ENCODE peak calls at places on chromosome 15, in seven cellular contexts. C is A549, G is endodermal cell, O is fibroblast of lung, S is endothelial cell of umbilical vein, E is breast epithelium, P is body of pancreas. B is an unnamed sample. For H3K9me3, the result is how much of the 10 kb centered on the place peaks cover.

GRCh38 chr15:88448991-88449461 is 18.2 kb downstream of the MRPL46 start:
- DNase-seq in E (no peak), O (no peak), S (no peak), P (no peak), C (no peak), G (no peak), B (peak)

GRCh38 chr15:69904296-69904560 is 193.5 kb downstream of the TLE3 start:
- DNase-seq in S (no peak), P (no peak), C (no peak), O (no peak), E (no peak), G (no peak), B (no peak)

GRCh38 chr15:52636459-52636858 is 42.7 kb downstream of the ATOSA start:
- DNase-seq in P (no peak), S (no peak), G (no peak), E (no peak), O (peak), C (no peak), B (no peak)

GRCh38 chr15:29124581-29125381 is 144.8 kb downstream of the NSMCE3 start:
- DNase-seq in O (peak), C (no peak), G (peak), P (no peak), S (no peak), E (no peak), B (no peak)

GRCh38 chr15:78909791-78910228 is 35.0 kb downstream of the CTSH start:
- DNase-seq in P (peak), G (peak), S (peak), O (peak), C (peak), E (no peak), B (peak)

GRCh38 chr15:75904241-75904631 is 558 bp downstream of the FBXO22 start:
- DNase-seq in C (peak), P (peak), G (peak), S (peak), E (peak), O (peak), B (peak)

GRCh38 chr15:101526021-101526420 is 36.5 kb upstream of the PCSK6 start:
- DNase-seq in E (no peak), S (no peak), G (no peak), O (no peak), C (no peak), P (no peak), B (no peak)

GRCh38 chr15:98859149-98859548 is 148.4 kb downstream of the PGPEP1L start:
- DNase-seq in P (no peak), G (no peak), E (no peak), O (no peak), S (no peak), C (peak), B (no peak)

GRCh38 chr15:84750583-84751092 is 2.2 kb downstream of the ZNF592 start:
- DNase-seq in S (no peak), P (no peak), O (no peak), E (no peak), C (no peak), G (peak), B (peak)

GRCh38 chr15:25182098-25182478 is 227.3 kb downstream of the SNRPN start:
- DNase-seq in P (no peak), E (no peak), S (no peak), G (peak), O (no peak), C (no peak), B (no peak)

GRCh38 chr15:85838655-85839054 is 43.9 kb upstream of the KLHL25 start:
- DNase-seq in C (no peak), P (peak), S (no peak), O (no peak), G (no peak), E (no peak), B (no peak)

GRCh38 chr15:57472861-57473260 is 96.6 kb downstream of the CGNL1 start:
- DNase-seq in P (no peak), O (peak), S (no peak), G (no peak), C (no peak), E (no peak), B (no peak)

GRCh38 chr15:92048739-92049138 is 195.2 kb downstream of the SLCO3A1 start:
- DNase-seq in C (no peak), P (no peak), E (no peak), O (no peak), G (no peak), S (no peak), B (no peak)

GRCh38 chr15:88385078-88385700 is 82.0 kb downstream of the MRPL46 start:
- DNase-seq in C (peak), O (peak), P (no peak), G (peak), E (no peak), S (no peak), B (no peak)

GRCh38 chr15:35194296-35194695 is 109.2 kb upstream of the NANOGP8 start:
- DNase-seq in S (no peak), G (no peak), P (no peak), E (no peak), C (no peak), O (peak), B (no peak)

GRCh38 chr15:32867313-32867626 is 149.5 kb downstream of the GREM1 start:
- DNase-seq in G (no peak), C (peak), P (no peak), O (peak), E (no peak), S (no peak), B (no peak)

GRCh38 chr15:78396976-78397375 is 41.0 kb upstream of the IREB2 start:
- DNase-seq in S (no peak), C (peak), O (no peak), E (peak), P (peak), G (peak), B (no peak)

GRCh38 chr15:61598655-61599054 is 369.6 kb upstream of the RORA start:
- DNase-seq in S (no peak), C (no peak), G (no peak), E (no peak), O (no peak), P (no peak), B (no peak)

GRCh38 chr15:46442901-46443590 is 808.2 kb downstream of the SQOR start:
- DNase-seq in G (no peak), C (no peak), S (no peak), P (no peak), E (no peak), O (peak), B (no peak)

GRCh38 chr15:45871121-45871855 is 236.5 kb downstream of the SQOR start:
- DNase-seq in C (no peak), E (no peak), O (peak), G (no peak), P (no peak), S (peak), B (no peak)

GRCh38 chr15:40338041-40338657 is 2.6 kb downstream of the CCDC9B start:
- DNase-seq in S (peak), P (peak), G (peak), C (peak), E (no peak), O (peak), B (peak)

GRCh38 chr15:70902105-70902504 is 9.5 kb downstream of the LRRC49 start:
- DNase-seq in E (no peak), O (peak), C (peak), P (no peak), G (peak), S (peak), B (no peak)

GRCh38 chr15:28106294-28107110 is 7.4 kb upstream of the OCA2 start:
- DNase-seq in G (peak), O (peak), P (no peak), E (no peak), S (no peak), C (peak), B (no peak)

GRCh38 chr15:92111756-92112155 is 258.2 kb downstream of the SLCO3A1 start:
- DNase-seq in O (no peak), G (no peak), C (no peak), S (no peak), P (no peak), E (no peak), B (no peak)

GRCh38 chr15:39360417-39360816 is 220.5 kb upstream of the THBS1 start:
- DNase-seq in S (peak), P (no peak), O (peak), C (no peak), G (no peak), E (no peak), B (no peak)

GRCh38 chr15:78625621-78626280 is 5.0 kb upstream of the CHRNA3 start:
- DNase-seq in C (no peak), S (no peak), E (no peak), O (no peak), P (no peak), G (no peak), B (peak)

GRCh38 chr15:68409736-68410370 is 22.1 kb downstream of the ITGA11 start:
- DNase-seq in P (no peak), S (no peak), E (peak), O (no peak), G (peak), C (no peak), B (no peak)

GRCh38 chr15:90203922-90204321 is 2.8 kb downstream of the SEMA4B start:
- DNase-seq in C (no peak), E (no peak), G (no peak), O (no peak), P (no peak), S (no peak), B (no peak)

GRCh38 chr15:38782156-38782555 is 217.5 kb upstream of the RASGRP1 start:
- DNase-seq in G (no peak), E (no peak), O (peak), S (no peak), P (no peak), C (no peak), B (no peak)

GRCh38 chr15:80777137-80777536 is 2.0 kb upstream of the CEMIP start:
- DNase-seq in S (peak), C (peak), P (peak), E (no peak), O (peak), G (no peak), B (no peak)

GRCh38 chr15:50996641-50997040 is 88.2 kb downstream of the AP4E1 start:
- DNase-seq in P (no peak), C (no peak), E (no peak), S (no peak), G (no peak), O (peak), B (no peak)
- H3K27ac ChIP-seq in P (no peak), C (no peak), E (no peak), S (no peak), G (no peak), O (no peak), B (no peak)

DNA sequence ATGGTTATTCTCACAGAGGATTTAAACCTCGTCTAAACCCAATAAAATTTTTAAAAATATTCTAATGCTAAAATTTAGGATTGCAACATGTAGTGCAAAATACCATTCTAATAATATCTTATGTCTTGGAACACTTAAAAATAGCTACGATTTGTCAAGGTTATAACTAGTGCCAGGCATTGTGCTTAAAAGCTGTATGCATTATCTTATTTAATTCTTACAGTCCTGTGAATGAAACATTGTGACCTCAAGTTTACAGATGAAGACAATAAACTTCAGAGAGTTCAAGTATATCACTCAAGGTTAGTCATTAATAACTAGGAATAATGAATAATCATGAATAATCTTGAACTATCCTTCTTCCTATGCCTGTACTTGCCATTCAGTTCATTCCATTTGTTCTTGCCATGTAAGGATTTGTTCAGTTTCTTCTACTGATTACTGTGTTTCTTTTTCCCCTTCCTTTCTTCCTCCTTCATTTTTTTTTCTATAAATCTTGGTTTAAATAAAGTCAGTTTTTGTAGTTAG is 897.6 kb upstream of the NR2F2 start:
- DNase-seq in C (no peak), O (no peak), G (no peak), P (no peak), E (no peak), S (no peak), B (no peak)
- H3K9me3 ChIP-seq in C (under half), O (under half), G (under half), P (under half), E (under half), S (under half), B (under half)

DNA sequence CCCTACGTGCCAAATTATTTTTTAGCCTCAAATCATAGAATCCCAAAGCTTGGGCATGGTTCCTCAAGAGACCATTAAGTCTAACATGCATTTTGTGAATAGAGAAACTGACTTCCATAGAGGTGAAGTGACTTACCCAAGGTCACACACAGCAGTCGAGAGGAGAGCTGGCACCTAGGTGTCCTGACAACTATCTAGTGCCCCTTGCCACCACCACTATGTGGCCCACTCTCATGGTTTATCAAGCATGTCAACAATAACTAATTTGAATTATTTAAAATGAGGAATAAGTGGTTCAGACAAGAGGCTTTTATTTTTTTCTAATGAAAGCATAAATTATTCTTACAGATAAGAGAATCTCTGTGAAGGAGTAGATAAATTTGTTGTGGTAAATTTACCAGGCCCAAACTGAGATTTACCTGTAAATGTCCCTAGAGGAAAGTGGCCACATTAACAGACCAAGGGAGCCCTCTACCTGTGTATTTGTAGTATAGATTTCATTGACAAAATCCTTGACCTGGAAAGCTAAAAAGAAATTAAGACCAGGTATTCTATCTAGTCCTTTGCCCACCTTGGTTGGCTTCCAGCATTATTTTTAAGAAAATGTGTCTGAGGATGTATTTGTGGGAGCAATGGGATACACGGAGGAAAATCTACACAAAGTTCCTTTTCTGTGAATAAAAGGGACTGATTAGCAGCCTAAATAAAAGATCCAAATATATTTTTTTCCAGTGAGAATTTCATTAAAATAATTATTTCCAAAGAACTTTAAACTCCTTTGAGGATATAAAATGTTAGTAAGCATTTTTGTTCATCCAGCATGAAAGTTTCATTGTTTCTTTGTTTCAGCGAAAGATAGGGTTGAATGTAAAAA is 49.1 kb downstream of the IQCH start:
- DNase-seq in O (peak), G (no peak), S (peak), E (no peak), P (peak), C (peak), B (no peak)
- TF ChIP-seq CTCF in O (peak), G (peak), S (no peak), E (peak), P (peak), C (peak), B (no peak)

GRCh38 chr15:73385205-73385604 is 16.4 kb upstream of the HCN4 start:
- DNase-seq in E (no peak), G (no peak), C (no peak), O (no peak), S (no peak), P (no peak), B (no peak)
- H3K27ac ChIP-seq in E (no peak), G (no peak), C (no peak), O (no peak), S (no peak), P (no peak), B (no peak)

B was measured in WERI-Rb-1.